ENCODE peak calls at places on chromosome 12, in seven cellular contexts. One of them, this sample, is unnamed. For H3K9me3, the result is how much of the 10 kb centered on the place peaks cover.

GRCh38 chr12:91178139-91178561 is 4.5 kb downstream of the DCN start:
- ATAC-seq in GM12878: peak
- ATAC-seq in Panc1: no peak
- ATAC-seq in HepG2: peak
- ATAC-seq in HCT116: peak
- ATAC-seq in upper lobe of left lung: no peak
- ATAC-seq in K562: peak
- ATAC-seq in this sample: no peak

GRCh38 chr12:70317781-70318180 is 48.3 kb upstream of the KCNMB4 start:
- ATAC-seq in GM12878: peak
- ATAC-seq in Panc1: no peak
- ATAC-seq in HepG2: no peak
- ATAC-seq in HCT116: no peak
- ATAC-seq in upper lobe of left lung: no peak
- ATAC-seq in K562: no peak
- ATAC-seq in this sample: no peak

GRCh38 chr12:6996040-6996441 is 22.2 kb downstream of the LPCAT3 start:
- ATAC-seq in GM12878: no peak
- ATAC-seq in Panc1: no peak
- ATAC-seq in HepG2: peak
- ATAC-seq in HCT116: peak
- ATAC-seq in upper lobe of left lung: no peak
- ATAC-seq in K562: peak
- ATAC-seq in this sample: no peak

GRCh38 chr12:69524755-69525509 is 54.7 kb downstream of the FRS2 start:
- ATAC-seq in GM12878: no peak
- ATAC-seq in Panc1: peak
- ATAC-seq in HepG2: no peak
- ATAC-seq in HCT116: no peak
- ATAC-seq in upper lobe of left lung: no peak
- ATAC-seq in K562: no peak
- ATAC-seq in this sample: no peak

GRCh38 chr12:62817556-62818271 is 117.2 kb downstream of the PPM1H start:
- ATAC-seq in GM12878: no peak
- ATAC-seq in Panc1: no peak
- ATAC-seq in HepG2: no peak
- ATAC-seq in HCT116: no peak
- ATAC-seq in upper lobe of left lung: no peak
- ATAC-seq in K562: peak
- ATAC-seq in this sample: no peak

GRCh38 chr12:64347630-64348029 is 42.9 kb downstream of the C12orf56 start:
- ATAC-seq in GM12878: no peak
- ATAC-seq in Panc1: no peak
- ATAC-seq in HepG2: no peak
- ATAC-seq in HCT116: no peak
- ATAC-seq in upper lobe of left lung: no peak
- ATAC-seq in K562: no peak
- ATAC-seq in this sample: no peak

GRCh38 chr12:47591387-47591786 is 114.4 kb downstream of the RPAP3 start:
- ATAC-seq in GM12878: no peak
- ATAC-seq in Panc1: no peak
- ATAC-seq in HepG2: no peak
- ATAC-seq in HCT116: no peak
- ATAC-seq in upper lobe of left lung: no peak
- ATAC-seq in K562: no peak
- ATAC-seq in this sample: peak

GRCh38 chr12:15852383-15852782 is 29.8 kb upstream of the STRAP start:
- ATAC-seq in GM12878: no peak
- ATAC-seq in Panc1: no peak
- ATAC-seq in HepG2: no peak
- ATAC-seq in HCT116: no peak
- ATAC-seq in upper lobe of left lung: no peak
- ATAC-seq in K562: no peak
- ATAC-seq in this sample: peak

GRCh38 chr12:14214495-14214894 is 151.0 kb upstream of the ATF7IP start:
- ATAC-seq in GM12878: no peak
- ATAC-seq in Panc1: no peak
- ATAC-seq in HepG2: no peak
- ATAC-seq in HCT116: no peak
- ATAC-seq in upper lobe of left lung: no peak
- ATAC-seq in K562: no peak
- ATAC-seq in this sample: no peak

GRCh38 chr12:130382818-130383217 is 45.1 kb downstream of the PIWIL1 start:
- ATAC-seq in GM12878: no peak
- ATAC-seq in Panc1: no peak
- ATAC-seq in HepG2: no peak
- ATAC-seq in HCT116: no peak
- ATAC-seq in upper lobe of left lung: no peak
- ATAC-seq in K562: no peak
- ATAC-seq in this sample: no peak

GRCh38 chr12:6452245-6452731 is 446 bp downstream of the TAPBPL start:
- ATAC-seq in GM12878: peak
- ATAC-seq in Panc1: peak
- ATAC-seq in HepG2: peak
- ATAC-seq in HCT116: peak
- ATAC-seq in upper lobe of left lung: peak
- ATAC-seq in K562: peak
- ATAC-seq in this sample: peak

GRCh38 chr12:71236133-71236660 is 78.4 kb upstream of the TSPAN8 start:
- ATAC-seq in GM12878: no peak
- ATAC-seq in Panc1: no peak
- ATAC-seq in HepG2: no peak
- ATAC-seq in HCT116: no peak
- ATAC-seq in upper lobe of left lung: no peak
- ATAC-seq in K562: peak
- ATAC-seq in this sample: no peak

GRCh38 chr12:64099430-64099829 is 122.7 kb downstream of the KICS2 start:
- ATAC-seq in GM12878: no peak
- ATAC-seq in Panc1: peak
- ATAC-seq in HepG2: no peak
- ATAC-seq in HCT116: peak
- ATAC-seq in upper lobe of left lung: no peak
- ATAC-seq in K562: no peak
- ATAC-seq in this sample: peak

GRCh38 chr12:55738113-55739024 is 4.6 kb upstream of the GDF11 start:
- ATAC-seq in GM12878: peak
- ATAC-seq in Panc1: peak
- ATAC-seq in HepG2: peak
- ATAC-seq in HCT116: peak
- ATAC-seq in upper lobe of left lung: peak
- ATAC-seq in K562: peak
- ATAC-seq in this sample: peak

GRCh38 chr12:49456280-49456679 is 82.5 kb upstream of the KCNH3 start:
- ATAC-seq in GM12878: no peak
- ATAC-seq in Panc1: no peak
- ATAC-seq in HepG2: no peak
- ATAC-seq in HCT116: no peak
- ATAC-seq in upper lobe of left lung: no peak
- ATAC-seq in K562: no peak
- ATAC-seq in this sample: no peak

GRCh38 chr12:82527165-82527780 is 159.4 kb upstream of the TMTC2 start:
- ATAC-seq in GM12878: peak
- ATAC-seq in Panc1: peak
- ATAC-seq in HepG2: peak
- ATAC-seq in HCT116: peak
- ATAC-seq in upper lobe of left lung: no peak
- ATAC-seq in K562: peak
- ATAC-seq in this sample: no peak

GRCh38 chr12:62827042-62827441 is 107.9 kb downstream of the PPM1H start:
- ATAC-seq in GM12878: no peak
- ATAC-seq in Panc1: no peak
- ATAC-seq in HepG2: peak
- ATAC-seq in HCT116: peak
- ATAC-seq in upper lobe of left lung: no peak
- ATAC-seq in K562: peak
- ATAC-seq in this sample: no peak

GRCh38 chr12:72570601-72571000 is 298.4 kb downstream of the TRHDE start:
- ATAC-seq in GM12878: peak
- ATAC-seq in Panc1: no peak
- ATAC-seq in HepG2: peak
- ATAC-seq in HCT116: peak
- ATAC-seq in upper lobe of left lung: no peak
- ATAC-seq in K562: no peak
- ATAC-seq in this sample: no peak

GRCh38 chr12:118430516-118430915 is 54.2 kb downstream of the SUDS3 start:
- ATAC-seq in GM12878: no peak
- ATAC-seq in Panc1: no peak
- ATAC-seq in HepG2: no peak
- ATAC-seq in HCT116: no peak
- ATAC-seq in upper lobe of left lung: no peak
- ATAC-seq in K562: no peak
- ATAC-seq in this sample: no peak

GRCh38 chr12:29599397-29599796 is 101.9 kb upstream of the OVCH1 start:
- ATAC-seq in GM12878: peak
- ATAC-seq in Panc1: no peak
- ATAC-seq in HepG2: no peak
- ATAC-seq in HCT116: no peak
- ATAC-seq in upper lobe of left lung: no peak
- ATAC-seq in K562: no peak
- ATAC-seq in this sample: no peak

DNA sequence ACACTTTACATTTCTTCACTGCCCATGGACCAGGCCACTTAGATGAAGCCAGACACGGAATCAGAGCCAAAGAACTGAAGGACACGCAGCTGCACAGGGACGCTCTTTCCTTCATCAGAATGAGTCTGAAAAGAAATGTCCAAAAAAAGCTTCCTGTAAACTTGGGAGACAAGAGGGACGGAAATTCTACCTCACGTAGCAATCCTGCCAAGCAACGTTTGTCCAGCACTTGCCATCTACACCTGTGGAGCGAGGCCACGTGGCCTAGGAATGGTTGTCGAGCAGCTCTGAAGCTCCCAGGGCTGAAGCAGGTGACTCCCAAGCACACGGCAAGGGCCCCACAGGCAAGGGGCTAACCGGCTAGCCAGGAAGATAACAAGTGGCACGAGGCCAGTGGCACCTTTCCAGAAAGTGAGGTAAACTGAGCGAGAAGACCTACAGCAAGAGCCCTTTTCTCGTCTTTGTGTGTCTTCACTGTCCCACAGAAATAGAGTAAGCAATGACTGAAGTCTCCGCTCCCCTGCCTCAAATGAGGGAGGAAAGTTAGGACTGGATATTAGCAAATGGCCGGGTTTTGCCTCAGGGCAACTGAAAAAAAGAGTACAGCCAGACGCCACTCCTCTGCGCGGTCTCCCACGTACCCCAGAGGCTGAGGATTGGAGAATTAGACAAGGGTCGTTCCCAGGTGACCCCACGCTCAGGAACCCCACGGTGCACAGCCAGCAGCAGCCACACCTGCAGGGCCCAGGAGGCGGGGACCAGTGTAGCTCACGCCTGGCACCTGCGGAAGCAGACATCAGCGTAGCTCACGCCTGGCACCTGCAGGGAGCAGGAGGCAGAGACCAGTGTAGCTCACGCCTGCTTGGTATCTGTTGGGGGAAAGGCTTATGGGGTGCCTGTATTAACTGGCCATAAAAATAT is 7.7 kb downstream of the ZNF605 start:
- ATAC-seq in GM12878: no peak
- ATAC-seq in Panc1: no peak
- ATAC-seq in HepG2: no peak
- ATAC-seq in HCT116: no peak
- ATAC-seq in upper lobe of left lung: no peak
- ATAC-seq in K562: no peak
- ATAC-seq in this sample: no peak
- H3K9me3 ChIP-seq in GM12878: half or more
- H3K9me3 ChIP-seq in Panc1: half or more
- H3K9me3 ChIP-seq in HepG2: half or more
- H3K9me3 ChIP-seq in HCT116: under half
- H3K9me3 ChIP-seq in upper lobe of left lung: under half
- H3K9me3 ChIP-seq in K562: under half
- H3K9me3 ChIP-seq in this sample: under half

GRCh38 chr12:127832172-127832571 is 434.8 kb upstream of the TMEM132C start:
- ATAC-seq in GM12878: no peak
- ATAC-seq in Panc1: no peak
- ATAC-seq in HepG2: no peak
- ATAC-seq in HCT116: no peak
- ATAC-seq in upper lobe of left lung: no peak
- ATAC-seq in K562: no peak
- ATAC-seq in this sample: no peak

GRCh38 chr12:127830730-127831129 is 436.2 kb upstream of the TMEM132C start:
- ATAC-seq in GM12878: no peak
- ATAC-seq in Panc1: no peak
- ATAC-seq in HepG2: no peak
- ATAC-seq in HCT116: no peak
- ATAC-seq in upper lobe of left lung: no peak
- ATAC-seq in K562: no peak
- ATAC-seq in this sample: no peak

GRCh38 chr12:127829974-127830543 is 436.9 kb upstream of the TMEM132C start:
- ATAC-seq in GM12878: no peak
- ATAC-seq in Panc1: no peak
- ATAC-seq in HepG2: no peak
- ATAC-seq in HCT116: no peak
- ATAC-seq in upper lobe of left lung: no peak
- ATAC-seq in K562: no peak
- ATAC-seq in this sample: no peak
- TF ChIP-seq POLR2AphosphoS5 in GM12878: no peak
- TF ChIP-seq POLR2AphosphoS5 in Panc1: no peak
- TF ChIP-seq POLR2AphosphoS5 in HepG2: no peak
- TF ChIP-seq POLR2AphosphoS5 in HCT116: no peak
- TF ChIP-seq POLR2AphosphoS5 in upper lobe of left lung: no peak
- TF ChIP-seq POLR2AphosphoS5 in K562: no peak
- TF ChIP-seq POLR2AphosphoS5 in this sample: no peak

DNA sequence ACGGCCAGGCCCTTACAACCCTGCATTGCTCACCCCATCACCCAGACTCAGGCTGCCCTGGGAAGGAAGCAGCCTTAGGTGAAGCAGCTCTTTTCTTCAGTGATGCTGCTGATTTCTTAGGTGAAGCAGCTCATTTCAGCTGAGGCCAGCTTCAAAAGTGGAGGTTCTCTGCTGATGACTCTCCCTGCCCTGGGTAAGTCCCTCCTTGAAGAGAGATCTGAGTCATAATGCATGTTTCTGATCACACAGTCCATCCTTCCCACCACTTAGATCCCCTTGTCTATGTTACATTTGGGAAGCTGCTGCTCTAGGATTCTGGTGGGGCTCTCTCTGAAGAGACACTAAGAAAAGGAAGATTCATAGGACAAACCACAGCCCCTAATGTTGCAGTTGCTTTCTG is 17.2 kb upstream of the ZNF140 start:
- ATAC-seq in GM12878: no peak
- ATAC-seq in Panc1: no peak
- ATAC-seq in HepG2: no peak
- ATAC-seq in HCT116: no peak
- ATAC-seq in upper lobe of left lung: no peak
- ATAC-seq in K562: no peak
- ATAC-seq in this sample: no peak
- H3K9me3 ChIP-seq in GM12878: half or more
- H3K9me3 ChIP-seq in Panc1: half or more
- H3K9me3 ChIP-seq in HepG2: half or more
- H3K9me3 ChIP-seq in HCT116: half or more
- H3K9me3 ChIP-seq in upper lobe of left lung: half or more
- H3K9me3 ChIP-seq in K562: under half
- H3K9me3 ChIP-seq in this sample: half or more

DNA sequence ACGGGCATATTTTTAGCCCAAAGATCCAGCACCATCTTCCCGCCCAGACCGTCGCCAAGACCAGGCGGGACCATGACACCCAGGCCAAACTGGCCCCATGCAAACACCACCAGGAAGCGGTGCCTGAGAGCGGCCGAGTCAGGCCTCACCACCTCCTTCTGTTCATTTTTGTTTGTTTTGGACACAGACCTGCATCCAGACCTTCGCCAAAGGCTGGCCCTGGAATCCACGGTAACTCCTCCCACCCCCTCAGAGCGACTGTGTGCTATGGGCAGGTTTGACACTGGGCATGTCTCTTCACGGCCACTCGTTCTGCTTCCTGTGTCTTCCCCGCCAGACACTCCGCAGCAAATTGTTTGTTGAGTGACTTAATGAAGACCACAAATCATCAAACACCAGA is 47.2 kb downstream of the NCOR2 start:
- ATAC-seq in GM12878: no peak
- ATAC-seq in Panc1: peak
- ATAC-seq in HepG2: no peak
- ATAC-seq in HCT116: no peak
- ATAC-seq in upper lobe of left lung: peak
- ATAC-seq in K562: no peak
- ATAC-seq in this sample: no peak
- TF ChIP-seq POLR2AphosphoS5 in GM12878: no peak
- TF ChIP-seq POLR2AphosphoS5 in Panc1: no peak
- TF ChIP-seq POLR2AphosphoS5 in HepG2: no peak
- TF ChIP-seq POLR2AphosphoS5 in HCT116: no peak
- TF ChIP-seq POLR2AphosphoS5 in upper lobe of left lung: no peak
- TF ChIP-seq POLR2AphosphoS5 in K562: no peak
- TF ChIP-seq POLR2AphosphoS5 in this sample: no peak